ENCODE peak calls at places on chromosomes 3 and 15, in five cellular contexts. F is HCT116, P is H1, J is HepG2, X is K562. V is an unnamed sample.

GRCh38 chr3:126104028-126104635 is 20.2 kb upstream of the SLC41A3 start:
- DNase-seq in F (no peak), J (no peak), X (no peak), P (no peak), V (no peak)

GRCh38 chr15:83912343-83912742 is 258.4 kb downstream of the ADAMTSL3 start:
- DNase-seq in J (no peak), X (no peak), F (no peak), P (no peak), V (no peak)

GRCh38 chr3:83843716-83844115 is 1115.1 kb upstream of the CADM2 start:
- DNase-seq in X (no peak), J (no peak), F (no peak), P (no peak), V (no peak)

GRCh38 chr3:193030276-193030675 is 112.6 kb upstream of the MB21D2 start:
- DNase-seq in P (no peak), X (no peak), J (no peak), F (no peak), V (no peak)

GRCh38 chr3:45991341-45991740 is 4.3 kb downstream of the FYCO1 start:
- DNase-seq in X (no peak), J (no peak), F (no peak), P (no peak), V (no peak)

GRCh38 chr15:99169769-99170311 is 65.0 kb downstream of the SYNM start:
- DNase-seq in F (no peak), X (no peak), P (no peak), J (no peak), V (no peak)

GRCh38 chr3:21477896-21478295 is 273.1 kb downstream of the ZNF385D start:
- DNase-seq in J (no peak), P (no peak), X (no peak), F (no peak), V (no peak)

GRCh38 chr15:65945616-65946015 is 76.3 kb downstream of the RAB11A start:
- DNase-seq in F (no peak), X (peak; percentile 44), P (no peak), J (no peak), V (no peak)

GRCh38 chr15:31372635-31373091 is 46.0 kb downstream of the KLF13 start:
- DNase-seq in X (no peak), P (peak; percentile 59), F (no peak), J (no peak), V (no peak)

GRCh38 chr15:53072077-53072476 is 281.9 kb upstream of the ONECUT1 start:
- DNase-seq in J (peak; percentile 35), X (no peak), P (peak; percentile 83), F (peak; percentile 18), V (no peak)

GRCh38 chr3:89238836-89239235 is 131.4 kb downstream of the EPHA3 start:
- DNase-seq in X (no peak), P (no peak), J (no peak), F (no peak), V (no peak)

GRCh38 chr3:169034401-169034800 is 629.1 kb downstream of the MECOM start:
- DNase-seq in J (no peak), P (no peak), F (no peak), X (no peak), V (no peak)

GRCh38 chr3:46098319-46098761 is 71.1 kb upstream of the XCR1 start:
- DNase-seq in X (no peak), F (no peak), J (no peak), P (no peak), V (peak; percentile 86)

GRCh38 chr3:23767546-23767945 is 38.2 kb upstream of the UBE2E1 start:
- DNase-seq in P (no peak), F (no peak), J (no peak), X (no peak), V (peak; percentile 19)

GRCh38 chr3:13141991-13142412 is 68.8 kb upstream of the IQSEC1 start:
- DNase-seq in X (peak; percentile 68), J (no peak), P (peak; percentile 83), F (no peak), V (no peak)

GRCh38 chr15:77526582-77527163 is 106.0 kb downstream of the HMG20A start:
- DNase-seq in P (no peak), J (no peak), F (no peak), X (no peak), V (no peak)

GRCh38 chr3:151879037-151879436 is 5.6 kb downstream of the SUCNR1 start:
- DNase-seq in J (no peak), X (no peak), P (no peak), F (no peak), V (no peak)

GRCh38 chr3:128559486-128560225 is 66.7 kb upstream of the GATA2 start:
- DNase-seq in P (no peak), X (no peak), F (no peak), J (no peak), V (no peak)

GRCh38 chr3:194714122-194714425 is 28.4 kb downstream of the FAM43A start:
- DNase-seq in X (no peak), J (no peak), P (no peak), F (no peak), V (no peak)

GRCh38 chr3:44529927-44530326 is 25.1 kb upstream of the ZKSCAN7 start:
- DNase-seq in F (peak; percentile 10), J (no peak), X (no peak), P (no peak), V (no peak)

GRCh38 chr15:42149493-42150245 is 6.8 kb downstream of the PLA2G4F start:
- DNase-seq in F (no peak), P (no peak), X (no peak), J (peak; percentile 15), V (no peak)

GRCh38 chr3:143775401-143775970 is 72.8 kb downstream of the SLC9A9 start:
- DNase-seq in P (no peak), X (peak; percentile 59), J (peak; percentile 13), F (peak; percentile 21), V (no peak)

GRCh38 chr15:76829939-76830338 is 75.2 kb downstream of the SCAPER start:
- DNase-seq in J (no peak), P (no peak), X (no peak), F (no peak), V (no peak)

GRCh38 chr3:55189359-55189801 is 261.5 kb upstream of the LRTM1 start:
- DNase-seq in X (no peak), F (no peak), P (no peak), J (no peak), V (no peak)

GRCh38 chr3:58064923-58065638 is 56.9 kb downstream of the FLNB start:
- DNase-seq in F (no peak), P (no peak), J (no peak), X (no peak), V (no peak)

GRCh38 chr3:58066842-58067241 is 58.6 kb downstream of the FLNB start:
- DNase-seq in P (no peak), F (no peak), X (no peak), J (peak; percentile 27), V (no peak)

GRCh38 chr3:58065700-58066167 is 57.5 kb downstream of the FLNB start:
- DNase-seq in F (no peak), J (peak; percentile 84), P (no peak), X (no peak), V (no peak)

GRCh38 chr3:58071480-58071971 is 63.3 kb downstream of the FLNB start:
- DNase-seq in F (no peak), X (no peak), P (no peak), J (peak; percentile 89), V (no peak)

GRCh38 chr3:58068126-58068809 is 60.0 kb downstream of the FLNB start:
- DNase-seq in P (no peak), J (peak; percentile 57), F (no peak), X (peak; percentile 27), V (no peak)
- H4K20me1 ChIP-seq in P (peaks cover 5% of the 10 kb centered on the region), J (peaks cover 53% of the 10 kb centered on the region), F (peaks cover 1% of the 10 kb centered on the region), X (peaks cover 4% of the 10 kb centered on the region), V (no peaks in the 10 kb centered on the region)

GRCh38 chr15:63900306-63900705 is 66.6 kb upstream of the HERC1 start:
- DNase-seq in J (no peak), P (no peak), X (no peak), F (no peak), V (no peak)

GRCh38 chr15:63902671-63903035 is 68.9 kb upstream of the HERC1 start:
- DNase-seq in J (peak; percentile 35), X (no peak), P (no peak), F (no peak), V (no peak)

GRCh38 chr15:63904042-63904441 is 70.3 kb upstream of the HERC1 start:
- DNase-seq in F (no peak), J (no peak), P (no peak), X (no peak), V (no peak)

GRCh38 chr15:63899193-63899592 is 65.4 kb upstream of the HERC1 start:
- DNase-seq in F (no peak), X (no peak), P (no peak), J (no peak), V (no peak)

GRCh38 chr15:63901912-63902670 is 68.3 kb upstream of the HERC1 start:
- DNase-seq in F (no peak), J (no peak), X (no peak), P (no peak), V (no peak)
- H3K9ac ChIP-seq in F (no peak overlapping the region), J (no peak overlapping the region), X (no peak overlapping the region), P (no peak overlapping the region), V (no peak overlapping the region)

GRCh38 chr3:38000965-38001455 is 10.4 kb downstream of the VILL start:
- DNase-seq in P (no peak), F (no peak), X (no peak), J (no peak), V (no peak)
- TF ChIP-seq ATF3 in P (no peak), F (no peak), X (no peak), J (no peak), V (no peak)

DNA sequence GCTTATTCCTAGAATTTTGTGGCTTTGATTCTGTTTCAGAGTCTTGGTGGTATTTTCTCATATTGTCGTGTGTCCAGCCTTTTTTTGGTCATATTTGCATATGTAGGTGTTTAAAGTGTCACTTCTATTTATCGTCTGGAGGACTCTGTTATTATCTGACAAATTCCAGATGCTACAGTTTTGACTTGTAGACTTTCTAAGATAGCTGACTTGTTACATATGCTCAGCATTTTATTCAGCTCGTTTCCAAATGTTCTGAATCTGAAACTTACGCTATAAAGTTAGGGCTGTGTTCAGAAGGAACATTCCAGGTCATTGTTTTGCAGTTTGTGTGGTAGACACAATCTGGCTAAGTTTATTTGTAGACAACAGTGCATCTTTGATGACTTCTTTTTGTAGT is 1.9 kb downstream of the PPP4R2 start:
- DNase-seq in J (no peak), P (no peak), F (no peak), X (no peak), V (no peak)
- H4K20me1 ChIP-seq in J (peaks cover 63% of the 10 kb centered on the region), P (peaks cover 22% of the 10 kb centered on the region), F (peaks cover 24% of the 10 kb centered on the region), X (peaks cover 17% of the 10 kb centered on the region), V (peaks cover 3% of the 10 kb centered on the region)

V was measured in GM12878.